ENCODE peak calls at places on chromosomes 3 and 15, in seven cellular contexts. G is aorta; E is PC-9; U is tibial artery; B is psoas muscle; K is CD4-positive, alpha-beta memory T cell; F is colonic mucosa. D is an unnamed sample.

GRCh38 chr3:41200669-41201021 is 1.3 kb downstream of the CTNNB1 start:
- DNase-seq in G (no peak), E (no peak), U (peak; percentile 38), B (no peak), K (peak; percentile 22), F (peak; percentile 41), D (no peak)

GRCh38 chr15:33638439-33638838 is 327.7 kb downstream of the RYR3 start:
- DNase-seq in G (no peak), E (no peak), U (no peak), B (no peak), K (no peak), F (no peak), D (no peak)

GRCh38 chr15:33722005-33722672 is 246.2 kb upstream of the CHRM5 start:
- DNase-seq in G (no peak), E (no peak), U (no peak), B (no peak), K (no peak), F (no peak), D (no peak)

GRCh38 chr3:169923189-169923588 is 11.8 kb downstream of the SAMD7 start:
- DNase-seq in G (no peak), E (no peak), U (no peak), B (peak; percentile 58), K (no peak), F (peak; percentile 89), D (no peak)

GRCh38 chr15:29128671-29129070 is 141.0 kb downstream of the NSMCE3 start:
- DNase-seq in G (peak; percentile 9), E (no peak), U (no peak), B (peak; percentile 24), K (no peak), F (no peak), D (peak; percentile 4)

GRCh38 chr3:153357436-153357835 is 195.4 kb downstream of the RAP2B start:
- DNase-seq in G (no peak), E (no peak), U (no peak), B (no peak), K (no peak), F (no peak), D (no peak)

GRCh38 chr3:43727930-43728329 is 37.2 kb downstream of the ABHD5 start:
- DNase-seq in G (peak; percentile 59), E (no peak), U (no peak), B (no peak), K (no peak), F (no peak), D (no peak)

GRCh38 chr3:118472586-118472985 is 562.1 kb downstream of the IGSF11 start:
- DNase-seq in G (no peak), E (peak; percentile 62), U (no peak), B (no peak), K (no peak), F (no peak), D (no peak)

GRCh38 chr15:34847598-34847997 is 52.2 kb upstream of the ACTC1 start:
- DNase-seq in G (no peak), E (no peak), U (no peak), B (no peak), K (no peak), F (no peak), D (no peak)

GRCh38 chr3:170614214-170614966 is 28.5 kb upstream of the SLC7A14 start:
- DNase-seq in G (no peak), E (peak; percentile 76), U (peak; percentile 32), B (no peak), K (no peak), F (no peak), D (no peak)

GRCh38 chr3:99867594-99868437 is 50.2 kb downstream of the CMSS1 start:
- DNase-seq in G (no peak), E (no peak), U (no peak), B (no peak), K (no peak), F (no peak), D (no peak)

GRCh38 chr3:45826908-45827307 is 15.0 kb downstream of the LZTFL1 start:
- DNase-seq in G (no peak), E (no peak), U (no peak), B (no peak), K (no peak), F (no peak), D (no peak)
- H3K36me3 ChIP-seq in G (peaks cover 8% of the 10 kb centered on the region), E (peaks cover 33% of the 10 kb centered on the region), U (peaks cover 65% of the 10 kb centered on the region), B (peaks cover 78% of the 10 kb centered on the region), K (no peaks in the 10 kb centered on the region), F (peaks cover 9% of the 10 kb centered on the region), D (peaks cover 30% of the 10 kb centered on the region)

GRCh38 chr15:74891469-74891868 is 1.6 kb downstream of the MPI start:
- DNase-seq in G (no peak), E (no peak), U (no peak), B (no peak), K (no peak), F (peak; percentile 91), D (no peak)

GRCh38 chr15:74892313-74892712 is 2.5 kb downstream of the MPI start:
- DNase-seq in G (no peak), E (peak; percentile 68), U (no peak), B (peak; percentile 41), K (no peak), F (peak; percentile 53), D (no peak)

GRCh38 chr15:74889390-74889881 is 406 bp upstream of the MPI start:
- DNase-seq in G (peak; percentile 74), E (no peak), U (peak; percentile 32), B (peak; percentile 67), K (no peak), F (no peak), D (no peak)

GRCh38 chr15:74888716-74889115 is 1.1 kb upstream of the MPI start:
- DNase-seq in G (no peak), E (no peak), U (no peak), B (peak; percentile 13), K (no peak), F (no peak), D (no peak)

GRCh38 chr15:74889882-74890768 is at the start of gene MPI:
- DNase-seq in G (peak; percentile 92), E (peak; percentile 63), U (peak; percentile 85), B (peak; percentile 91), K (peak; percentile 79), F (peak; percentile 92), D (peak; percentile 80)
- H3K4me1 ChIP-seq in G (no peaks in the 10 kb centered on the region), E (peaks cover 33% of the 10 kb centered on the region), U (peaks cover 13% of the 10 kb centered on the region), B (peaks cover 18% of the 10 kb centered on the region), K (peaks cover 58% of the 10 kb centered on the region), F (peaks cover 4% of the 10 kb centered on the region), D (peaks cover 33% of the 10 kb centered on the region)

GRCh38 chr15:75213768-75214221 is 12.1 kb downstream of the C15orf39 start:
- DNase-seq in G (no peak), E (no peak), U (no peak), B (no peak), K (no peak), F (no peak), D (no peak)

GRCh38 chr15:75211436-75212199 is 9.9 kb downstream of the C15orf39 start:
- DNase-seq in G (no peak), E (no peak), U (no peak), B (no peak), K (no peak), F (no peak), D (no peak)

GRCh38 chr15:75212200-75212858 is 10.6 kb downstream of the C15orf39 start:
- DNase-seq in G (no peak), E (no peak), U (no peak), B (no peak), K (no peak), F (no peak), D (no peak)

GRCh38 chr15:75214293-75215096 is 12.8 kb downstream of the C15orf39 start:
- DNase-seq in G (no peak), E (no peak), U (no peak), B (no peak), K (no peak), F (no peak), D (no peak)

DNA sequence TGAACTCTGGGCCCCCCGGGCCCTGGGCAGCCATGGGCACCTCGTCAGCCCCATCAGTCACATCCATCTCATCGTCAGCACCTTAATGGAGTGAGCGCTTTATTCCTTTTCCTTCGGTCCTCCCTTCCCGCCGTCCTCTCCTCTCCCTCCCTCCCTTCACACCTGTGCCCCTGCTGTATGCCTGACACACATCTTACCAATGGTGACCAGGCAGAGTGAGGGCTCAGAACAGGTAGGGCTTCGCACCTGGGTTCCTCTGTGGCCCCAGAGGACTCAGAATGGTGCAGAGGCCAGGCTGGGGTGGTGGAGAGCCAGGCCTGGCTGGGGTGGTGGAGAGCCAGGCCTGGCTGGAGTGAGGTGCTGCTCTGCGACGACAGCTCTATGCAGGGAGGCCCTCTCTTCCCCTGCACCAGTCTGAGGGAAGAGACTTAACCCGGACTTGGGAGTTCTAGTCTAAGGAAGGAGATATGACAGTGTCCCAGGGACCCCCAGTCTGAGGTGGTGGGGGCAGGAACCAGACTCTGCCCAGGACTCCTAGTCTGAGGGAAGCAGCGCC is 11.6 kb downstream of the C15orf39 start:
- DNase-seq in G (no peak), E (no peak), U (no peak), B (no peak), K (no peak), F (no peak), D (no peak)
- H3K27ac ChIP-seq in G (no peak overlapping the region), E (no peak overlapping the region), U (no peak overlapping the region), B (no peak overlapping the region), K (no peak overlapping the region), F (no peak overlapping the region), D (no peak overlapping the region)

GRCh38 chr15:68781209-68781608 is 39.5 kb downstream of the ANP32A start:
- DNase-seq in G (no peak), E (no peak), U (no peak), B (no peak), K (no peak), F (no peak), D (no peak)
- H3K36me3 ChIP-seq in G (peaks cover 3% of the 10 kb centered on the region), E (no peaks in the 10 kb centered on the region), U (peaks cover 59% of the 10 kb centered on the region), B (peaks cover 84% of the 10 kb centered on the region), K (peaks cover 46% of the 10 kb centered on the region), F (peaks cover 7% of the 10 kb centered on the region), D (no peaks in the 10 kb centered on the region)

DNA sequence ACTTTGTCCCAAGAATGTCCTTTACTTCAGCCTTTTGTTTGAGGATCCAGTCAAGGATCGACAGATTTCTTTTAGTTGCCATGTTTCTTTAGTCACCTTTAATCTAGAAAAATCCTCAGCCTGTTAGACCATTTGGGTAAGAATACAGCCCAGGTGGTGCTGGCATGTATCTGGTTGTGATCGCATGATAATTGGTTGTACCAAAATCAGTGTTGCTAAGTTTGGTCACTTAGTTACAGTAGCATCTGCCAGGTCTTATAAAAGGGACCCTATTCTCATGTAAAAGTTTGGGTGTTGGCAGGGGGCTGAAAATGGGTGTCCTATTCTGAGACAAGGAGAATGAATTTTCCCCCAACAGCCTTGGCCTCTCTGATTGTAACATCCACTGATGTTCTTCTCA is 65.5 kb downstream of the CMTM8 start:
- DNase-seq in G (no peak), E (no peak), U (no peak), B (no peak), K (no peak), F (no peak), D (no peak)
- H3K4me1 ChIP-seq in G (no peaks in the 10 kb centered on the region), E (no peaks in the 10 kb centered on the region), U (peaks cover 7% of the 10 kb centered on the region), B (no peaks in the 10 kb centered on the region), K (peaks cover 71% of the 10 kb centered on the region), F (no peaks in the 10 kb centered on the region), D (peaks cover 29% of the 10 kb centered on the region)

GRCh38 chr3:114060906-114061655 is 4.5 kb downstream of the QTRT2 start:
- DNase-seq in G (no peak), E (no peak), U (no peak), B (no peak), K (no peak), F (no peak), D (no peak)

GRCh38 chr3:114056130-114057010 is at the start of the genes CCDC191 and QTRT2:
- DNase-seq in G (peak; percentile 99), E (peak; percentile 98), U (peak; percentile 99), B (peak; percentile 99), K (peak; percentile 98), F (peak; percentile 99), D (peak; percentile 99)

GRCh38 chr3:114057011-114057347 is 442 bp downstream of the QTRT2 start:
- DNase-seq in G (no peak), E (no peak), U (no peak), B (no peak), K (no peak), F (no peak), D (no peak)

GRCh38 chr3:114058646-114059045 is 2.1 kb downstream of the QTRT2 start:
- DNase-seq in G (no peak), E (no peak), U (no peak), B (no peak), K (no peak), F (no peak), D (no peak)
- H3K27ac ChIP-seq in G (no peak overlapping the region), E (no peak overlapping the region), U (no peak overlapping the region), B (no peak overlapping the region), K (no peak overlapping the region), F (no peak overlapping the region), D (no peak overlapping the region)

D was measured in naive thymus-derived CD4-positive, alpha-beta T cell.